ENCODE peak calls at places on chromosomes 1 and 21, in ten cellular contexts. D is AG09309; K is GM13976; U is AG04450; G is fibroblast of lung; F is progenitor cell of endocrine pancreas; B is lower lobe of right lung; E is psoas muscle; Y is right lobe of liver; X is CD8-positive, alpha-beta T cell. N is an unnamed sample.

GRCh38 chr1:205492774-205493173 is 11.7 kb upstream of the CDK18 start:
- DNase-seq in D (no peak), K (no peak), U (no peak), G (no peak), F (no peak), B (no peak), E (no peak), Y (no peak), X (no peak), N (no peak)

GRCh38 chr1:162855461-162856150 is 5.4 kb downstream of the CCDC190 start:
- DNase-seq in D (peak; percentile 16), K (no peak), U (no peak), G (peak; percentile 55), F (no peak), B (no peak), E (no peak), Y (no peak), X (no peak), N (peak; percentile 23)

GRCh38 chr1:115325876-115326275 is 12.2 kb downstream of the NGF start:
- DNase-seq in D (no peak), K (no peak), U (no peak), G (no peak), F (no peak), B (no peak), E (no peak), Y (no peak), X (no peak), N (no peak)

GRCh38 chr1:207848234-207848633 is 62.7 kb downstream of the CD34 start:
- DNase-seq in D (no peak), K (no peak), U (no peak), G (peak; percentile 44), F (no peak), B (peak; percentile 92), E (peak; percentile 75), Y (peak; percentile 64), X (no peak), N (no peak)

GRCh38 chr21:39562791-39563770 is 49.7 kb upstream of the B3GALT5 start:
- DNase-seq in D (no peak), K (no peak), U (no peak), G (no peak), F (no peak), B (no peak), E (no peak), Y (no peak), X (no peak), N (no peak)

GRCh38 chr1:45566722-45567121 is 16.1 kb downstream of the AKR1A1 start:
- DNase-seq in D (no peak), K (no peak), U (no peak), G (peak; percentile 65), F (no peak), B (peak; percentile 61), E (peak; percentile 69), Y (peak; percentile 69), X (no peak), N (no peak)

GRCh38 chr1:155117610-155118009 is 10.1 kb upstream of the EFNA1 start:
- DNase-seq in D (no peak), K (no peak), U (no peak), G (no peak), F (no peak), B (no peak), E (no peak), Y (no peak), X (no peak), N (no peak)

GRCh38 chr1:27011058-27011764 is 1.4 kb downstream of the TENT5B start:
- DNase-seq in D (no peak), K (no peak), U (no peak), G (peak; percentile 66), F (peak; percentile 39), B (peak; percentile 81), E (peak; percentile 65), Y (no peak), X (no peak), N (no peak)

GRCh38 chr1:17186216-17186894 is 18.6 kb upstream of the PADI1 start:
- DNase-seq in D (no peak), K (no peak), U (no peak), G (no peak), F (no peak), B (no peak), E (no peak), Y (peak; percentile 42), X (no peak), N (no peak)

GRCh38 chr21:45469273-45470086 is 64.5 kb downstream of the COL18A1 start:
- DNase-seq in D (no peak), K (no peak), U (no peak), G (peak; percentile 24), F (peak; percentile 57), B (no peak), E (peak; percentile 45), Y (peak; percentile 94), X (no peak), N (no peak)

GRCh38 chr21:33018707-33019455 is 6.9 kb upstream of the OLIG2 start:
- DNase-seq in D (no peak), K (no peak), U (no peak), G (no peak), F (no peak), B (no peak), E (no peak), Y (no peak), X (no peak), N (no peak)

GRCh38 chr1:42966688-42967609 is 8.3 kb upstream of the SLC2A1 start:
- DNase-seq in D (peak; percentile 84), K (no peak), U (peak; percentile 76), G (peak; percentile 83), F (no peak), B (no peak), E (no peak), Y (no peak), X (no peak), N (peak; percentile 85)

GRCh38 chr1:203555484-203556046 is 61.6 kb downstream of the OPTC start:
- DNase-seq in D (no peak), K (no peak), U (no peak), G (no peak), F (no peak), B (no peak), E (no peak), Y (no peak), X (no peak), N (no peak)

DNA sequence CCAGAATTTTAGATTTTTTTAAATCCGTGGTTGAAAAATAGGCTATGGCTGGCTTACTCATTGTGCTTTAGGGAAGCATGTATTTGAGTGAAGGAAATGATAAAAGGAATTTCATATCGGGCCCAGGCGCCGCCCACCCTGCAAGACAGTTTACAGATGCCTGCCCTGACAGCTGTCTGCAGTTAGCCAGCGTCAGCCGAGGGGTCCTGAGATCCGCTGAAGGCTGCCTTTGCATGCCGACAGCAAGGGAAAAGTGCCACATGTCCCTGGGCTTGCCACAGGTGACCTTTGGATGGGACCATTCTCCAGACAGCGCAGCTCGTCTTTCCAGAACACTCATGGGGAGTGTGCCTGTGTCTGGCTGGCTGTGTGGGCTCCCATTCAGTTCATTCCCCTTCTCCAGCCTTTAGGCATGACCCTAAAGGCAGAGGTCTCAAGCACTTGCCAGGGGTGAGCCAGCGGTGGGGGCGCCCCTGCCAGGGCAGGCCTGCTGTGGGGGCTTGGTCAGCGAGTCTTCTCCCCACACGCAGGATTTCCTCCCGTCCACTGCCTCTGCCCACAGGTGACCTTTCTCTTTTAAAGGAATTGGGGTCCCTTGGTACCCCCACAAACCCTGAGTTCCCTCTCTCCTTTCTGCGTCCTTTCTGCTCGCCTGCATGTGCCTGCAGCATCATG is 46.1 kb upstream of the TRAPPC10 start:
- DNase-seq in D (no peak), K (no peak), U (no peak), G (no peak), F (no peak), B (no peak), E (no peak), Y (no peak), X (no peak), N (no peak)
- TF ChIP-seq CTCF in D (no peak), K (no peak), U (no peak), G (no peak), F (no peak), B (no peak), E (no peak), Y (no peak), X (no peak), N (no peak)

DNA sequence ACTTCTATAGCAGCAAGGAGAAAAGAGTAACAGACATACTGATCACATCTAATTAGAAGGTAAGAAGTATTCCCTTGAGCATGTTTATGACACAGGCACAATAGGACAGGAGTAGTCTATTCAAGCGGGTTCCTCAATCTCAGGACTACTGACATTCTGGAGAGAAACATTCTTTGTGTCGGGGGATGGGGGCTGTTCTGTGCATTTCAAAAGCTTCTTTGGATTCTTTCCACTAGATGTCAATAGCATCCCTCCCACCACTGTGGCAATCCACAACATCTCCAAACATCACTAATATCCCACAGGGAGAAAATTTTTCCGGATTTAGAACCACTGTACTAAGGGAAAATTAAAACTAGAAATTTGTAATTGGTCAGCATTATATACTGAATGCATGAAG is 56.9 kb downstream of the ADAMTS5 start:
- DNase-seq in D (no peak), K (no peak), U (no peak), G (peak; percentile 9), F (no peak), B (no peak), E (no peak), Y (no peak), X (no peak), N (peak; percentile 22)
- TF ChIP-seq CTCF in D (no peak), K (no peak), U (peak; percentile 16), G (no peak), F (peak; percentile 27), B (no peak), E (no peak), Y (no peak), X (no peak), N (peak; percentile 60)

GRCh38 chr1:192732787-192733186 is 76.1 kb upstream of the RGS2 start:
- DNase-seq in D (no peak), K (no peak), U (no peak), G (no peak), F (no peak), B (no peak), E (no peak), Y (no peak), X (no peak), N (no peak)
- TF ChIP-seq CTCF in D (no peak), K (peak; percentile 4), U (peak; percentile 24), G (no peak), F (peak; percentile 31), B (no peak), E (no peak), Y (no peak), X (no peak), N (peak; percentile 21)

GRCh38 chr21:28793043-28793442 is 199.6 kb downstream of the LTN1 start:
- DNase-seq in D (peak; percentile 31), K (no peak), U (no peak), G (peak; percentile 86), F (no peak), B (no peak), E (no peak), Y (no peak), X (no peak), N (no peak)
- TF ChIP-seq CTCF in D (peak; percentile 66), K (no peak), U (peak; percentile 72), G (peak; percentile 66), F (peak; percentile 33), B (peak; percentile 22), E (peak; percentile 18), Y (peak; percentile 56), X (no peak), N (peak; percentile 73)